ENCODE peak calls at places on chromosomes 6 and 20, in eight cellular contexts. One of them, this sample, is unnamed.
A peak's percentile ranks its signal among the peaks of the same experiment; 100 is the strongest.

GRCh38 chr6:25056130-25056529 is 120.4 kb upstream of the RIPOR2 start:
- DNase-seq in esophagus muscularis mucosa: no peak
- DNase-seq in psoas muscle: no peak
- DNase-seq in lung: no peak
- DNase-seq in MG63: no peak
- DNase-seq in breast epithelium: no peak
- DNase-seq in ovary: no peak
- DNase-seq in CD8-positive, alpha-beta memory T cell: peak; percentile 79
- DNase-seq in this sample: no peak

GRCh38 chr6:51473996-51474975 is 613.1 kb downstream of the PKHD1 start:
- DNase-seq in psoas muscle: no peak
- DNase-seq in CD8-positive, alpha-beta memory T cell: no peak
- DNase-seq in ovary: no peak
- DNase-seq in breast epithelium: no peak
- DNase-seq in MG63: no peak
- DNase-seq in esophagus muscularis mucosa: no peak
- DNase-seq in lung: no peak
- DNase-seq in this sample: no peak

GRCh38 chr6:148296746-148297145 is 45.9 kb upstream of the SASH1 start:
- DNase-seq in ovary: no peak
- DNase-seq in CD8-positive, alpha-beta memory T cell: no peak
- DNase-seq in lung: no peak
- DNase-seq in esophagus muscularis mucosa: no peak
- DNase-seq in breast epithelium: no peak
- DNase-seq in MG63: no peak
- DNase-seq in psoas muscle: no peak
- DNase-seq in this sample: no peak

GRCh38 chr6:116327803-116328527 is 42.8 kb upstream of the DSE start:
- DNase-seq in ovary: no peak
- DNase-seq in lung: no peak
- DNase-seq in MG63: no peak
- DNase-seq in CD8-positive, alpha-beta memory T cell: no peak
- DNase-seq in psoas muscle: no peak
- DNase-seq in esophagus muscularis mucosa: no peak
- DNase-seq in breast epithelium: no peak
- DNase-seq in this sample: no peak

GRCh38 chr6:48844696-48845095 is 618.4 kb downstream of the MMUT start:
- DNase-seq in CD8-positive, alpha-beta memory T cell: no peak
- DNase-seq in MG63: no peak
- DNase-seq in ovary: no peak
- DNase-seq in lung: no peak
- DNase-seq in esophagus muscularis mucosa: no peak
- DNase-seq in breast epithelium: no peak
- DNase-seq in psoas muscle: no peak
- DNase-seq in this sample: no peak

GRCh38 chr6:169983651-169984050 is 232.2 kb downstream of the ERMARD start:
- DNase-seq in MG63: no peak
- DNase-seq in CD8-positive, alpha-beta memory T cell: peak; percentile 16
- DNase-seq in lung: no peak
- DNase-seq in psoas muscle: no peak
- DNase-seq in esophagus muscularis mucosa: no peak
- DNase-seq in ovary: no peak
- DNase-seq in breast epithelium: no peak
- DNase-seq in this sample: no peak

GRCh38 chr6:14622135-14622534 is 504.6 kb downstream of the CD83 start:
- DNase-seq in ovary: no peak
- DNase-seq in lung: no peak
- DNase-seq in psoas muscle: no peak
- DNase-seq in MG63: no peak
- DNase-seq in esophagus muscularis mucosa: no peak
- DNase-seq in CD8-positive, alpha-beta memory T cell: no peak
- DNase-seq in breast epithelium: no peak
- DNase-seq in this sample: no peak

GRCh38 chr6:57224769-57225515 is 2.8 kb upstream of the RAB23 start:
- DNase-seq in CD8-positive, alpha-beta memory T cell: no peak
- DNase-seq in psoas muscle: no peak
- DNase-seq in breast epithelium: no peak
- DNase-seq in lung: no peak
- DNase-seq in MG63: no peak
- DNase-seq in esophagus muscularis mucosa: no peak
- DNase-seq in ovary: no peak
- DNase-seq in this sample: no peak

GRCh38 chr6:20921533-20921932 is 387.3 kb downstream of the CDKAL1 start:
- DNase-seq in psoas muscle: no peak
- DNase-seq in ovary: no peak
- DNase-seq in CD8-positive, alpha-beta memory T cell: no peak
- DNase-seq in MG63: peak; percentile 11
- DNase-seq in esophagus muscularis mucosa: no peak
- DNase-seq in breast epithelium: no peak
- DNase-seq in lung: no peak
- DNase-seq in this sample: no peak

GRCh38 chr6:49676671-49677281 is 36.6 kb downstream of the CRISP2 start:
- DNase-seq in ovary: no peak
- DNase-seq in lung: no peak
- DNase-seq in psoas muscle: no peak
- DNase-seq in MG63: peak; percentile 52
- DNase-seq in esophagus muscularis mucosa: no peak
- DNase-seq in breast epithelium: no peak
- DNase-seq in CD8-positive, alpha-beta memory T cell: no peak
- DNase-seq in this sample: peak; percentile 66

GRCh38 chr20:805713-806112 is 27.8 kb upstream of the FAM110A start:
- DNase-seq in lung: no peak
- DNase-seq in esophagus muscularis mucosa: no peak
- DNase-seq in MG63: no peak
- DNase-seq in ovary: no peak
- DNase-seq in breast epithelium: no peak
- DNase-seq in CD8-positive, alpha-beta memory T cell: no peak
- DNase-seq in psoas muscle: no peak
- DNase-seq in this sample: no peak

GRCh38 chr6:31615748-31616147 is 714 bp downstream of the AIF1 start:
- DNase-seq in MG63: no peak
- DNase-seq in breast epithelium: no peak
- DNase-seq in ovary: no peak
- DNase-seq in lung: no peak
- DNase-seq in CD8-positive, alpha-beta memory T cell: no peak
- DNase-seq in psoas muscle: no peak
- DNase-seq in esophagus muscularis mucosa: no peak
- DNase-seq in this sample: no peak

GRCh38 chr6:158031445-158032353 is 50.0 kb downstream of the SYNJ2 start:
- DNase-seq in ovary: peak; percentile 50
- DNase-seq in esophagus muscularis mucosa: no peak
- DNase-seq in breast epithelium: no peak
- DNase-seq in MG63: peak; percentile 98
- DNase-seq in lung: peak; percentile 41
- DNase-seq in psoas muscle: peak; percentile 70
- DNase-seq in CD8-positive, alpha-beta memory T cell: peak; percentile 63
- DNase-seq in this sample: peak; percentile 33

GRCh38 chr6:155418017-155418749 is 37.5 kb downstream of the NOX3 start:
- DNase-seq in CD8-positive, alpha-beta memory T cell: peak; percentile 59
- DNase-seq in breast epithelium: no peak
- DNase-seq in MG63: peak; percentile 31
- DNase-seq in psoas muscle: peak; percentile 30
- DNase-seq in ovary: no peak
- DNase-seq in esophagus muscularis mucosa: no peak
- DNase-seq in lung: peak; percentile 35
- DNase-seq in this sample: no peak

GRCh38 chr6:155188707-155189496 is 74.9 kb upstream of the CLDN20 start:
- DNase-seq in psoas muscle: no peak
- DNase-seq in breast epithelium: no peak
- DNase-seq in ovary: no peak
- DNase-seq in CD8-positive, alpha-beta memory T cell: no peak
- DNase-seq in esophagus muscularis mucosa: no peak
- DNase-seq in MG63: peak; percentile 75
- DNase-seq in lung: no peak
- DNase-seq in this sample: no peak

GRCh38 chr20:47667531-47668312 is 117.6 kb downstream of the SULF2 start:
- DNase-seq in CD8-positive, alpha-beta memory T cell: no peak
- DNase-seq in breast epithelium: no peak
- DNase-seq in MG63: no peak
- DNase-seq in psoas muscle: no peak
- DNase-seq in esophagus muscularis mucosa: no peak
- DNase-seq in ovary: no peak
- DNase-seq in lung: no peak
- DNase-seq in this sample: no peak

GRCh38 chr6:2773450-2773849 is 8.3 kb downstream of the WRNIP1 start:
- DNase-seq in breast epithelium: no peak
- DNase-seq in CD8-positive, alpha-beta memory T cell: no peak
- DNase-seq in esophagus muscularis mucosa: no peak
- DNase-seq in lung: no peak
- DNase-seq in MG63: no peak
- DNase-seq in psoas muscle: no peak
- DNase-seq in ovary: no peak
- DNase-seq in this sample: no peak

GRCh38 chr6:5173862-5174643 is 86.7 kb downstream of the LYRM4 start:
- DNase-seq in breast epithelium: no peak
- DNase-seq in MG63: no peak
- DNase-seq in lung: no peak
- DNase-seq in CD8-positive, alpha-beta memory T cell: peak; percentile 70
- DNase-seq in ovary: no peak
- DNase-seq in esophagus muscularis mucosa: no peak
- DNase-seq in psoas muscle: no peak
- DNase-seq in this sample: no peak

GRCh38 chr6:67431076-67431475 is 1204.0 kb upstream of the ADGRB3 start:
- DNase-seq in MG63: no peak
- DNase-seq in esophagus muscularis mucosa: no peak
- DNase-seq in CD8-positive, alpha-beta memory T cell: no peak
- DNase-seq in breast epithelium: no peak
- DNase-seq in ovary: no peak
- DNase-seq in psoas muscle: no peak
- DNase-seq in lung: no peak
- DNase-seq in this sample: no peak

GRCh38 chr6:8084586-8084985 is 17.8 kb downstream of the EEF1E1 start:
- DNase-seq in psoas muscle: no peak
- DNase-seq in MG63: no peak
- DNase-seq in esophagus muscularis mucosa: no peak
- DNase-seq in lung: no peak
- DNase-seq in CD8-positive, alpha-beta memory T cell: no peak
- DNase-seq in breast epithelium: no peak
- DNase-seq in ovary: no peak
- DNase-seq in this sample: no peak

GRCh38 chr20:32432277-32432676 is 74.1 kb downstream of the ASXL1 start:
- DNase-seq in psoas muscle: no peak
- DNase-seq in esophagus muscularis mucosa: no peak
- DNase-seq in breast epithelium: no peak
- DNase-seq in CD8-positive, alpha-beta memory T cell: no peak
- DNase-seq in ovary: no peak
- DNase-seq in lung: no peak
- DNase-seq in MG63: no peak
- DNase-seq in this sample: no peak

GRCh38 chr20:48189177-48189576 is 403.9 kb upstream of the SULF2 start:
- DNase-seq in breast epithelium: no peak
- DNase-seq in esophagus muscularis mucosa: no peak
- DNase-seq in ovary: no peak
- DNase-seq in CD8-positive, alpha-beta memory T cell: no peak
- DNase-seq in MG63: no peak
- DNase-seq in lung: no peak
- DNase-seq in psoas muscle: no peak
- DNase-seq in this sample: no peak

GRCh38 chr6:107555449-107555848 is 65.5 kb downstream of the SOBP start:
- DNase-seq in psoas muscle: no peak
- DNase-seq in ovary: no peak
- DNase-seq in CD8-positive, alpha-beta memory T cell: no peak
- DNase-seq in esophagus muscularis mucosa: no peak
- DNase-seq in breast epithelium: no peak
- DNase-seq in MG63: no peak
- DNase-seq in lung: no peak
- DNase-seq in this sample: no peak

DNA sequence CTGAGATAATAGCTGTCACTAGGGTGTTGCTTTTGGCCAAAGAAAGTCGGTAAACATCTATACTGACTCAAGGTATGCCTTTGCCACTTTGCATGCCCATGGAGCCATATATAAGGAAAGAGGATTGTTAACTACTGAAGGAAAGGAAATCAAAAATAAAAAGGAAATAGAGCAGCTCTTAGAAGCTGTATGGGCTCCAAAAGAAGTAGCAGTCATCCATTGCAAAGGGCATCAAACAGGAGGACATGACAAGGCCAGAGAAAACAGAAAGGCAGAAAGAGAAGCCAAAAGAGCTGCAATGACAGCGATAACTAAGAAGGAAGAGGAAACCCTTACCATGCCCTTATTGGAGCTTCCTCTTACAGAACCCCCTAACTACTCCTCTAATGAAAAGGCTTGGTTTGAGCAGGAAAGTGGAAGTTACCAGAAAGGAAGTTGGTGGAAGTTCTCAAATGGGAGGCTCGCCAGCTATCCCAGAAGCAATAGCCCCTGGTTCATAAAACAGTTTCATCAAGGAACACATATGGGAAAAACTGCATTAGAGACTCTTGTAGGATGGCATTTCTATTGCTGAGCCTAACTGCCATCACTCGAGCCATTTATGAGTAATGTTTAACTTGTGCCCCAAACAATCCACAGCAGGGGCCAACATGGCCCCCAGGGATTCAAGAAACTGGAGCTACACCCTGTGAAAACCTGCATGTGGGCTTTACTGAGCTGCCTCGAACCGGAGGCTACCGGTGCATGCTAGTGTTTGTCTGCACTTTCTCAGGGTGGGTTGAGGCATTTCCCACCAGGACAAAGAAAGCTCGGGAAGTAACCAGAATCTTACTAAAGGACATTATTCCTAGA is 7.0 kb downstream of the IL22RA2 start:
- DNase-seq in breast epithelium: no peak
- DNase-seq in esophagus muscularis mucosa: no peak
- DNase-seq in psoas muscle: no peak
- DNase-seq in CD8-positive, alpha-beta memory T cell: no peak
- DNase-seq in lung: no peak
- DNase-seq in MG63: no peak
- DNase-seq in ovary: no peak
- DNase-seq in this sample: no peak
- H3K9me3 ChIP-seq in breast epithelium: no peaks in the 10 kb centered on the region
- H3K9me3 ChIP-seq in esophagus muscularis mucosa: no peaks in the 10 kb centered on the region
- H3K9me3 ChIP-seq in psoas muscle: no peaks in the 10 kb centered on the region
- H3K9me3 ChIP-seq in CD8-positive, alpha-beta memory T cell: no peaks in the 10 kb centered on the region
- H3K9me3 ChIP-seq in lung: no peaks in the 10 kb centered on the region
- H3K9me3 ChIP-seq in MG63: peaks cover 12% of the 10 kb centered on the region
- H3K9me3 ChIP-seq in ovary: no peaks in the 10 kb centered on the region
- H3K9me3 ChIP-seq in this sample: peaks cover 13% of the 10 kb centered on the region

GRCh38 chr20:31330893-31331292 is 22.5 kb upstream of the DEFB116 start:
- DNase-seq in MG63: no peak
- DNase-seq in esophagus muscularis mucosa: no peak
- DNase-seq in lung: no peak
- DNase-seq in psoas muscle: no peak
- DNase-seq in breast epithelium: no peak
- DNase-seq in CD8-positive, alpha-beta memory T cell: no peak
- DNase-seq in ovary: no peak
- DNase-seq in this sample: no peak
- H3K9me3 ChIP-seq in MG63: no peaks in the 10 kb centered on the region
- H3K9me3 ChIP-seq in esophagus muscularis mucosa: no peaks in the 10 kb centered on the region
- H3K9me3 ChIP-seq in lung: no peaks in the 10 kb centered on the region
- H3K9me3 ChIP-seq in psoas muscle: no peaks in the 10 kb centered on the region
- H3K9me3 ChIP-seq in breast epithelium: peaks cover 13% of the 10 kb centered on the region
- H3K9me3 ChIP-seq in CD8-positive, alpha-beta memory T cell: no peaks in the 10 kb centered on the region
- H3K9me3 ChIP-seq in ovary: no peaks in the 10 kb centered on the region
- H3K9me3 ChIP-seq in this sample: peaks cover 9% of the 10 kb centered on the region

GRCh38 chr6:159525445-159526031 is 167.5 kb downstream of the SOD2 start:
- DNase-seq in lung: no peak
- DNase-seq in esophagus muscularis mucosa: no peak
- DNase-seq in ovary: no peak
- DNase-seq in MG63: no peak
- DNase-seq in psoas muscle: no peak
- DNase-seq in breast epithelium: no peak
- DNase-seq in CD8-positive, alpha-beta memory T cell: no peak
- DNase-seq in this sample: no peak
- H3K9me3 ChIP-seq in lung: no peaks in the 10 kb centered on the region
- H3K9me3 ChIP-seq in esophagus muscularis mucosa: no peaks in the 10 kb centered on the region
- H3K9me3 ChIP-seq in ovary: no peaks in the 10 kb centered on the region
- H3K9me3 ChIP-seq in MG63: no peaks in the 10 kb centered on the region
- H3K9me3 ChIP-seq in psoas muscle: no peaks in the 10 kb centered on the region
- H3K9me3 ChIP-seq in breast epithelium: no peaks in the 10 kb centered on the region
- H3K9me3 ChIP-seq in CD8-positive, alpha-beta memory T cell: no peaks in the 10 kb centered on the region
- H3K9me3 ChIP-seq in this sample: peaks cover 1% of the 10 kb centered on the region

GRCh38 chr6:71810880-71811279 is 75.5 kb upstream of the RIMS1 start:
- DNase-seq in ovary: no peak
- DNase-seq in psoas muscle: no peak
- DNase-seq in esophagus muscularis mucosa: no peak
- DNase-seq in CD8-positive, alpha-beta memory T cell: no peak
- DNase-seq in breast epithelium: no peak
- DNase-seq in lung: no peak
- DNase-seq in MG63: no peak
- DNase-seq in this sample: no peak
- H3K9me3 ChIP-seq in ovary: no peaks in the 10 kb centered on the region
- H3K9me3 ChIP-seq in psoas muscle: peaks cover 24% of the 10 kb centered on the region
- H3K9me3 ChIP-seq in esophagus muscularis mucosa: peaks cover 29% of the 10 kb centered on the region
- H3K9me3 ChIP-seq in CD8-positive, alpha-beta memory T cell: no peaks in the 10 kb centered on the region
- H3K9me3 ChIP-seq in breast epithelium: peaks cover 42% of the 10 kb centered on the region
- H3K9me3 ChIP-seq in lung: no peaks in the 10 kb centered on the region
- H3K9me3 ChIP-seq in MG63: peaks cover 16% of the 10 kb centered on the region
- H3K9me3 ChIP-seq in this sample: peaks cover 3% of the 10 kb centered on the region

This sample was measured in trophoblast cell.